ENCODE peak calls at places on chromosomes 16 and 17, in four cellular contexts. One of them, this sample, is unnamed.

GRCh38 chr16:29848420-29849297 is 14.4 kb downstream of the CDIPT start:
- DNase-seq in substantia nigra: peak; percentile 17
- DNase-seq in upper lobe of right lung: peak; percentile 91
- DNase-seq in caudate nucleus: peak; percentile 12
- DNase-seq in this sample: no peak

GRCh38 chr16:908526-909155 is 62.1 kb downstream of the LMF1 start:
- DNase-seq in substantia nigra: no peak
- DNase-seq in upper lobe of right lung: no peak
- DNase-seq in caudate nucleus: no peak
- DNase-seq in this sample: no peak

GRCh38 chr17:73633736-73634135 is 10.5 kb downstream of the SDK2 start:
- DNase-seq in caudate nucleus: no peak
- DNase-seq in substantia nigra: no peak
- DNase-seq in upper lobe of right lung: peak; percentile 36
- DNase-seq in this sample: no peak

GRCh38 chr17:38702900-38703741 is 2.0 kb upstream of the MLLT6 start:
- DNase-seq in substantia nigra: no peak
- DNase-seq in caudate nucleus: no peak
- DNase-seq in upper lobe of right lung: peak; percentile 71
- DNase-seq in this sample: no peak

GRCh38 chr17:49946964-49947584 is 21.9 kb upstream of the DLX4 start:
- DNase-seq in upper lobe of right lung: no peak
- DNase-seq in substantia nigra: no peak
- DNase-seq in caudate nucleus: no peak
- DNase-seq in this sample: no peak

GRCh38 chr17:40168262-40168832 is 8.9 kb upstream of the RAPGEFL1 start:
- DNase-seq in upper lobe of right lung: peak; percentile 50
- DNase-seq in caudate nucleus: no peak
- DNase-seq in substantia nigra: no peak
- DNase-seq in this sample: no peak

GRCh38 chr17:34607917-34608316 is 28.5 kb downstream of the TMEM132E start:
- DNase-seq in upper lobe of right lung: no peak
- DNase-seq in caudate nucleus: no peak
- DNase-seq in substantia nigra: no peak
- DNase-seq in this sample: no peak

GRCh38 chr17:14201595-14201994 is 35.1 kb downstream of the CDRT15 start:
- DNase-seq in caudate nucleus: no peak
- DNase-seq in substantia nigra: no peak
- DNase-seq in upper lobe of right lung: no peak
- DNase-seq in this sample: no peak

GRCh38 chr16:2040031-2040430 is 7.6 kb downstream of the NTHL1 start:
- DNase-seq in upper lobe of right lung: no peak
- DNase-seq in substantia nigra: no peak
- DNase-seq in caudate nucleus: no peak
- DNase-seq in this sample: no peak

GRCh38 chr17:57671546-57672204 is 73.4 kb downstream of the CCDC182 start:
- DNase-seq in upper lobe of right lung: peak; percentile 86
- DNase-seq in substantia nigra: peak; percentile 53
- DNase-seq in caudate nucleus: peak; percentile 62
- DNase-seq in this sample: peak; percentile 18

GRCh38 chr16:9602201-9602600 is 510.8 kb downstream of the HAPSTR1 start:
- DNase-seq in substantia nigra: no peak
- DNase-seq in caudate nucleus: no peak
- DNase-seq in upper lobe of right lung: no peak
- DNase-seq in this sample: no peak

GRCh38 chr16:1630450-1631213 is 18.5 kb downstream of the CRAMP1 start:
- DNase-seq in substantia nigra: no peak
- DNase-seq in upper lobe of right lung: no peak
- DNase-seq in caudate nucleus: no peak
- DNase-seq in this sample: no peak

DNA sequence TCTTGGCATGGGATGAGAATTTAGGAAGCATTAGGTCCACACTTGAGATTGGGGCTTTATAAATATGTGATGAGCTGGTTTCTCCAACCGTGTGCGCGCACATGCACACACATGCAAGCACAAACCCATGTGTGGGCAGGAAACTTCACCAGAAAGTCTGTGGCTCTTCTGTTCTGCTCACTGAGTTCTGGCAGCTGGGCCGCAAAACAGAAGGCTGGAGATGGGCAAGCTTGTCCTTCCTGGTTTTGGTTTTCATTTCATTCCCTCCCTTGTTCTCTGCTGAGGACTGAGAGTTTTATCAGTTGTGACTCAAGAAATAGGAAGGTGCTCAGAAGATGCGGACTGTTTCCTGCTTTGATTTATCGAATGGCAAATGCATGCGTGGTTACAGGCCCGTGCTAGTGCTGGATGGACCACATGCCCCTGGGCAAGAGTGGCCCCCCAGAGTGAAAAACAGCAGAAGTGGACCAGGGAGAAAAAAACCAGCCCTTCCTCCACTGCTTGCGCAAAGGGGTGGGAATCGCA is 14.1 kb downstream of the MAP3K14 start:
- DNase-seq in upper lobe of right lung: no peak
- DNase-seq in substantia nigra: no peak
- DNase-seq in caudate nucleus: no peak
- DNase-seq in this sample: no peak
- H3K27ac ChIP-seq in upper lobe of right lung: peak overlapping the region; percentile 28
- H3K27ac ChIP-seq in substantia nigra: no peak overlapping the region
- H3K27ac ChIP-seq in caudate nucleus: no peak overlapping the region
- H3K27ac ChIP-seq in this sample: peak overlapping the region; percentile 64

DNA sequence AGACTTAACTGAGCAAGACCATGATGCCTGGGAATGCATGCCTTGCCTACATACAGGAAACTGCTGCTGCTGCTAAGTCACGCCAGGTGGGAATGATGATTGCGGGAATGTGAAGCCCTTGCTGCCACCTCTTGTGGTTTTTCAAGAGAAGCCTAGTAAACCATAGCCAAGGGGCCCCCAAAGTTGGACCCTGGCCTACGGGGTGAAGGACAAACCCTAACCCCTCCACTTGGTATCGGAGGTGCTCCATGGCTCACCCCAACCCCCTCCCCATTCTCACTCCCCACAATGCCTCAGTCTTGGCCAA is 233.9 kb downstream of the ZNF423 start:
- DNase-seq in upper lobe of right lung: no peak
- DNase-seq in caudate nucleus: no peak
- DNase-seq in substantia nigra: no peak
- DNase-seq in this sample: no peak
- H3K27ac ChIP-seq in upper lobe of right lung: no peak overlapping the region
- H3K27ac ChIP-seq in caudate nucleus: no peak overlapping the region
- H3K27ac ChIP-seq in substantia nigra: no peak overlapping the region
- H3K27ac ChIP-seq in this sample: no peak overlapping the region

GRCh38 chr17:64775701-64776570 is 113.8 kb upstream of the SMURF2 start:
- DNase-seq in upper lobe of right lung: no peak
- DNase-seq in caudate nucleus: no peak
- DNase-seq in substantia nigra: no peak
- DNase-seq in this sample: no peak

GRCh38 chr17:64778367-64779290 is 116.5 kb upstream of the SMURF2 start:
- DNase-seq in substantia nigra: no peak
- DNase-seq in upper lobe of right lung: peak; percentile 76
- DNase-seq in caudate nucleus: no peak
- DNase-seq in this sample: no peak

GRCh38 chr17:64779344-64780095 is 117.4 kb upstream of the SMURF2 start:
- DNase-seq in upper lobe of right lung: peak; percentile 75
- DNase-seq in caudate nucleus: no peak
- DNase-seq in substantia nigra: no peak
- DNase-seq in this sample: no peak

GRCh38 chr17:64778102-64778366 is 115.9 kb upstream of the SMURF2 start:
- DNase-seq in substantia nigra: no peak
- DNase-seq in upper lobe of right lung: no peak
- DNase-seq in caudate nucleus: no peak
- DNase-seq in this sample: no peak

DNA sequence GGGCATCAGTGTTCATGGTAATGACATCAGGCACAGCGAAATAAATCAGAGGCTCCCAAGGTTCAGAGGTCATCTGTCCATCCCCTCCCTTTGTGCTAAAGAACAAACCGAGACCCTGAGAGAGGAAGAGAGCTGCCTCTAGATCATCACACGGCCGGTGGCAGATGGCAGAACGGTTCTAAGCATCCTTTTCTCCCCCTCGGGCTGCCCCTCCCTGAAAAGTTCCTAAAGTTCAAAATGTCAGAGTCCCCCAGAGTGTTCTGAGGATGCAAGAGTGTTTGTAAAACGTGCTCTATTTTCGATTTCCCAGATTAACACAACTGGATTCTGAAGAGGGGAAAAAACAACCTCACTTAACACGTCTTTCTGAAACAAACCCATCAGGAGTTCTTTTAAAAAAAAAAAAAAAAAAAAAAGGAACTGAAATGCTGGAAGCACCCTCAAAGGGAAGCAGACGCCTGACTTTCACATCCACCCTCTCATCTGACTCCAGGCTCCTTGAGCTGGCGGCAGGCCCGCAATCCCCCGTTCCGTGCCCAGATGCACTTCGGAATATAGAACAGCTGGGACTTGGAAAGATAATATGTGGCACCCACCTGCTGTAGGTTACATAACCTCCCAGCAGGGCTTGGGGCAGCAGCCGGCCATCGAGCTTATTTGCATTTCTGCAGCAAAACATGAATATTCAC is 115.5 kb upstream of the SMURF2 start:
- DNase-seq in upper lobe of right lung: peak; percentile 80
- DNase-seq in substantia nigra: no peak
- DNase-seq in caudate nucleus: no peak
- DNase-seq in this sample: no peak
- H3K27ac ChIP-seq in upper lobe of right lung: peak overlapping the region; percentile 58
- H3K27ac ChIP-seq in substantia nigra: no peak overlapping the region
- H3K27ac ChIP-seq in caudate nucleus: peak overlapping the region; percentile 54
- H3K27ac ChIP-seq in this sample: no peak overlapping the region

GRCh38 chr17:81067331-81067730 is 32.4 kb downstream of the BAIAP2 start:
- DNase-seq in upper lobe of right lung: no peak
- DNase-seq in caudate nucleus: no peak
- DNase-seq in substantia nigra: no peak
- DNase-seq in this sample: no peak

GRCh38 chr17:81068411-81068810 is 33.5 kb downstream of the BAIAP2 start:
- DNase-seq in substantia nigra: no peak
- DNase-seq in upper lobe of right lung: no peak
- DNase-seq in caudate nucleus: no peak
- DNase-seq in this sample: no peak

GRCh38 chr17:81066771-81067315 is 31.9 kb downstream of the BAIAP2 start:
- DNase-seq in substantia nigra: no peak
- DNase-seq in caudate nucleus: no peak
- DNase-seq in upper lobe of right lung: no peak
- DNase-seq in this sample: no peak

GRCh38 chr17:81070541-81071246 is 35.7 kb downstream of the BAIAP2 start:
- DNase-seq in upper lobe of right lung: no peak
- DNase-seq in caudate nucleus: no peak
- DNase-seq in substantia nigra: no peak
- DNase-seq in this sample: no peak

DNA sequence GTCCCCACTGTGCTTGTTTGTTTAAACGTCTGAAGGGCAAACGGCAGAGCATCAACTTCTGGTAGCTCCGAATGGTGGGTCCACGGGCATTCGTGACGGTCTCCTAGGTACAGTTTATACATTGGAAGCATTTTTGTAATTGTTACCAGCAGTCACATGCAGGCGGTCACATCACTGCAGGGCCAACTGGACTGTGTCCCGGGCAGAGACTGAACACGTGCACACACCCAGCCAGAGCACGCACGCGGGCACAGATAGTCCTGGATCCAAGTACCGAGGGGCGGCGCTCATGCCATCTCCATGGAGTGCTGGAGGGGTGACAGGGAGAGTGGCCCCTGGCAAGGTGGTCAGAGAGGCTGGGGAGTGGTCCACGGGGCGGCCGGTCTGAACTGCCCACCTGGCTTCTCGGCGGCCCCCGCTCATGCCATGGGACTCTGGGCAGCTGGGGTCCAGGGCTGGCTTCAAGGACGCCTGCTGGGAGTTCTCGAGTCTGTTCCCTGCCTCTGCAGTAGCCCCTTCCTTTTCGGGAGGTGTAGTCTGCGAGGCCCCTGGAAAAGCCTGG is 34.2 kb downstream of the BAIAP2 start:
- DNase-seq in substantia nigra: no peak
- DNase-seq in caudate nucleus: no peak
- DNase-seq in upper lobe of right lung: no peak
- DNase-seq in this sample: no peak
- H3K27ac ChIP-seq in substantia nigra: no peak overlapping the region
- H3K27ac ChIP-seq in caudate nucleus: no peak overlapping the region
- H3K27ac ChIP-seq in upper lobe of right lung: no peak overlapping the region
- H3K27ac ChIP-seq in this sample: no peak overlapping the region

GRCh38 chr17:19752216-19753048 is 4.3 kb upstream of the ALDH3A1 start:
- DNase-seq in upper lobe of right lung: no peak
- DNase-seq in substantia nigra: no peak
- DNase-seq in caudate nucleus: no peak
- DNase-seq in this sample: no peak

GRCh38 chr17:19753049-19753444 is 4.9 kb upstream of the ALDH3A1 start:
- DNase-seq in substantia nigra: no peak
- DNase-seq in upper lobe of right lung: peak; percentile 91
- DNase-seq in caudate nucleus: peak; percentile 21
- DNase-seq in this sample: peak; percentile 62

GRCh38 chr17:19750020-19750572 is 2.0 kb upstream of the ALDH3A1 start:
- DNase-seq in substantia nigra: no peak
- DNase-seq in caudate nucleus: no peak
- DNase-seq in upper lobe of right lung: no peak
- DNase-seq in this sample: no peak

GRCh38 chr17:19748807-19749193 is 702 bp upstream of the ALDH3A1 start:
- DNase-seq in caudate nucleus: no peak
- DNase-seq in upper lobe of right lung: no peak
- DNase-seq in substantia nigra: no peak
- DNase-seq in this sample: no peak

GRCh38 chr17:19750835-19751234 is 2.7 kb upstream of the ALDH3A1 start:
- DNase-seq in substantia nigra: no peak
- DNase-seq in caudate nucleus: no peak
- DNase-seq in upper lobe of right lung: peak; percentile 49
- DNase-seq in this sample: no peak
- H3K27ac ChIP-seq in substantia nigra: no peak overlapping the region
- H3K27ac ChIP-seq in caudate nucleus: no peak overlapping the region
- H3K27ac ChIP-seq in upper lobe of right lung: no peak overlapping the region
- H3K27ac ChIP-seq in this sample: no peak overlapping the region

DNA sequence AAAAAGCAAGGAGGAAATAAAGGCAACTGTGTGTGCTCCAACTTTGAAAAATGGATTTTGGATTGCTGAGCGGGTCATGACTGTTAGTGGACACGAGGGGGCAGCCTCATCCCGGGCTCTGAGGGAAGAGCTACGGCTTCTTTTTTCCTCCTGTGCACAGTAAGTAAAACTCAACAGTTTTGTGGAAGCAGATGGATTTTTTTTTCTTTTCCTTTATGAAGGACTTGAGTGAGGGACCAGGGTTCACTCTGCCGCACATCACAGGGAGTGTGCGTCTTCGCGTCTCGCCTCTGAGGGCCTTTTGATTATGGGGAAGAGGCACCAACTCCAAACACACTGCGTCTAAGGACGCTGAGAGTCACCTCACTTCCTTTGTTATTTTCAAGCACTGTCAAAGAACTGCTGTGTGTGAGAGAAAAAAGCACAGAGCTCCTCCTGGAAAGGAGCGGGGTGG is 80.3 kb upstream of the GOT2 start:
- DNase-seq in substantia nigra: no peak
- DNase-seq in caudate nucleus: peak; percentile 12
- DNase-seq in upper lobe of right lung: peak; percentile 65
- DNase-seq in this sample: no peak
- H3K27ac ChIP-seq in substantia nigra: no peak overlapping the region
- H3K27ac ChIP-seq in caudate nucleus: no peak overlapping the region
- H3K27ac ChIP-seq in upper lobe of right lung: no peak overlapping the region
- H3K27ac ChIP-seq in this sample: no peak overlapping the region

GRCh38 chr16:67993207-67994036 is 5.9 kb downstream of the DPEP2 start:
- DNase-seq in caudate nucleus: no peak
- DNase-seq in substantia nigra: peak; percentile 15
- DNase-seq in upper lobe of right lung: peak; percentile 93
- DNase-seq in this sample: peak; percentile 20
- H3K27ac ChIP-seq in caudate nucleus: peak overlapping the region; percentile 68
- H3K27ac ChIP-seq in substantia nigra: peak overlapping the region; percentile 47
- H3K27ac ChIP-seq in upper lobe of right lung: peak overlapping the region; percentile 90
- H3K27ac ChIP-seq in this sample: no peak overlapping the region

This sample was measured in thoracic aorta.